ENCODE peak calls at places on chromosomes 12 and 14, in seven cellular contexts. One of them, this sample, is unnamed.

GRCh38 chr12:40105265-40105514 is 691 bp downstream of the SLC2A13 start:
- DNase-seq in H9: no peak
- DNase-seq in neural progenitor cell: no peak
- DNase-seq in HCT116: no peak
- DNase-seq in keratinocyte: no peak
- DNase-seq in fibroblast of lung: peak
- DNase-seq in SK-N-SH: peak
- DNase-seq in this sample: no peak

GRCh38 chr14:82537831-82538230 is 1004.2 kb upstream of the SEL1L start:
- DNase-seq in H9: no peak
- DNase-seq in neural progenitor cell: peak
- DNase-seq in HCT116: no peak
- DNase-seq in keratinocyte: no peak
- DNase-seq in fibroblast of lung: no peak
- DNase-seq in SK-N-SH: no peak
- DNase-seq in this sample: no peak

GRCh38 chr12:34390846-34391700 is 368.8 kb downstream of the ALG10 start:
- DNase-seq in H9: no peak
- DNase-seq in neural progenitor cell: no peak
- DNase-seq in HCT116: no peak
- DNase-seq in keratinocyte: no peak
- DNase-seq in fibroblast of lung: no peak
- DNase-seq in SK-N-SH: no peak
- DNase-seq in this sample: no peak

GRCh38 chr14:30298266-30298795 is 260.6 kb upstream of the G2E3 start:
- DNase-seq in H9: no peak
- DNase-seq in neural progenitor cell: no peak
- DNase-seq in HCT116: no peak
- DNase-seq in keratinocyte: no peak
- DNase-seq in fibroblast of lung: no peak
- DNase-seq in SK-N-SH: no peak
- DNase-seq in this sample: no peak

GRCh38 chr14:105862581-105863239 is 336.3 kb downstream of the TMEM121 start:
- DNase-seq in H9: no peak
- DNase-seq in neural progenitor cell: no peak
- DNase-seq in HCT116: no peak
- DNase-seq in keratinocyte: no peak
- DNase-seq in fibroblast of lung: no peak
- DNase-seq in SK-N-SH: no peak
- DNase-seq in this sample: no peak

GRCh38 chr14:65939184-65939583 is 526.7 kb downstream of the FUT8 start:
- DNase-seq in H9: no peak
- DNase-seq in neural progenitor cell: no peak
- DNase-seq in HCT116: no peak
- DNase-seq in keratinocyte: no peak
- DNase-seq in fibroblast of lung: no peak
- DNase-seq in SK-N-SH: no peak
- DNase-seq in this sample: no peak

GRCh38 chr14:105085766-105086165 is 20.5 kb upstream of the GPR132 start:
- DNase-seq in H9: no peak
- DNase-seq in neural progenitor cell: no peak
- DNase-seq in HCT116: no peak
- DNase-seq in keratinocyte: no peak
- DNase-seq in fibroblast of lung: no peak
- DNase-seq in SK-N-SH: peak
- DNase-seq in this sample: no peak

GRCh38 chr14:60867503-60868172 is 113.2 kb downstream of the TRMT5 start:
- DNase-seq in H9: no peak
- DNase-seq in neural progenitor cell: no peak
- DNase-seq in HCT116: no peak
- DNase-seq in keratinocyte: no peak
- DNase-seq in fibroblast of lung: no peak
- DNase-seq in SK-N-SH: no peak
- DNase-seq in this sample: peak

GRCh38 chr12:45887544-45887943 is 102.8 kb downstream of the SCAF11 start:
- DNase-seq in H9: peak
- DNase-seq in neural progenitor cell: no peak
- DNase-seq in HCT116: no peak
- DNase-seq in keratinocyte: no peak
- DNase-seq in fibroblast of lung: no peak
- DNase-seq in SK-N-SH: no peak
- DNase-seq in this sample: no peak

GRCh38 chr14:50225974-50226297 is 5.4 kb downstream of the SOS2 start:
- DNase-seq in H9: no peak
- DNase-seq in neural progenitor cell: peak
- DNase-seq in HCT116: no peak
- DNase-seq in keratinocyte: no peak
- DNase-seq in fibroblast of lung: no peak
- DNase-seq in SK-N-SH: no peak
- DNase-seq in this sample: no peak

GRCh38 chr12:27523305-27523641 is 733 bp upstream of the PPFIBP1 start:
- DNase-seq in H9: no peak
- DNase-seq in neural progenitor cell: peak
- DNase-seq in HCT116: no peak
- DNase-seq in keratinocyte: no peak
- DNase-seq in fibroblast of lung: no peak
- DNase-seq in SK-N-SH: peak
- DNase-seq in this sample: no peak

GRCh38 chr12:27525373-27525772 is 1.4 kb downstream of the PPFIBP1 start:
- DNase-seq in H9: peak
- DNase-seq in neural progenitor cell: peak
- DNase-seq in HCT116: no peak
- DNase-seq in keratinocyte: no peak
- DNase-seq in fibroblast of lung: peak
- DNase-seq in SK-N-SH: no peak
- DNase-seq in this sample: peak

GRCh38 chr12:27524489-27524835 is 456 bp downstream of the PPFIBP1 start:
- DNase-seq in H9: no peak
- DNase-seq in neural progenitor cell: no peak
- DNase-seq in HCT116: no peak
- DNase-seq in keratinocyte: no peak
- DNase-seq in fibroblast of lung: no peak
- DNase-seq in SK-N-SH: no peak
- DNase-seq in this sample: no peak

GRCh38 chr12:27523642-27524488 is at the start of gene PPFIBP1:
- DNase-seq in H9: peak
- DNase-seq in neural progenitor cell: peak
- DNase-seq in HCT116: peak
- DNase-seq in keratinocyte: peak
- DNase-seq in fibroblast of lung: peak
- DNase-seq in SK-N-SH: peak
- DNase-seq in this sample: peak

GRCh38 chr12:27524839-27525238 is 833 bp downstream of the PPFIBP1 start:
- DNase-seq in H9: no peak
- DNase-seq in neural progenitor cell: no peak
- DNase-seq in HCT116: no peak
- DNase-seq in keratinocyte: no peak
- DNase-seq in fibroblast of lung: peak
- DNase-seq in SK-N-SH: no peak
- DNase-seq in this sample: peak
- TF ChIP-seq CTCF in H9: no peak
- TF ChIP-seq CTCF in neural progenitor cell: no peak
- TF ChIP-seq CTCF in HCT116: no peak
- TF ChIP-seq CTCF in keratinocyte: no peak
- TF ChIP-seq CTCF in fibroblast of lung: no peak
- TF ChIP-seq CTCF in SK-N-SH: peak
- TF ChIP-seq CTCF in this sample: peak

GRCh38 chr12:120221576-120221900 is 20.6 kb upstream of the RPLP0 start:
- DNase-seq in H9: no peak
- DNase-seq in neural progenitor cell: no peak
- DNase-seq in HCT116: no peak
- DNase-seq in keratinocyte: no peak
- DNase-seq in fibroblast of lung: no peak
- DNase-seq in SK-N-SH: no peak
- DNase-seq in this sample: no peak

GRCh38 chr12:120224304-120225199 is 23.6 kb upstream of the RPLP0 start:
- DNase-seq in H9: no peak
- DNase-seq in neural progenitor cell: no peak
- DNase-seq in HCT116: no peak
- DNase-seq in keratinocyte: no peak
- DNase-seq in fibroblast of lung: no peak
- DNase-seq in SK-N-SH: peak
- DNase-seq in this sample: no peak

GRCh38 chr12:120220838-120221575 is 20.1 kb upstream of the RPLP0 start:
- DNase-seq in H9: no peak
- DNase-seq in neural progenitor cell: no peak
- DNase-seq in HCT116: no peak
- DNase-seq in keratinocyte: no peak
- DNase-seq in fibroblast of lung: no peak
- DNase-seq in SK-N-SH: no peak
- DNase-seq in this sample: no peak

GRCh38 chr12:120223458-120224303 is 22.8 kb upstream of the RPLP0 start:
- DNase-seq in H9: no peak
- DNase-seq in neural progenitor cell: no peak
- DNase-seq in HCT116: no peak
- DNase-seq in keratinocyte: no peak
- DNase-seq in fibroblast of lung: no peak
- DNase-seq in SK-N-SH: no peak
- DNase-seq in this sample: peak

DNA sequence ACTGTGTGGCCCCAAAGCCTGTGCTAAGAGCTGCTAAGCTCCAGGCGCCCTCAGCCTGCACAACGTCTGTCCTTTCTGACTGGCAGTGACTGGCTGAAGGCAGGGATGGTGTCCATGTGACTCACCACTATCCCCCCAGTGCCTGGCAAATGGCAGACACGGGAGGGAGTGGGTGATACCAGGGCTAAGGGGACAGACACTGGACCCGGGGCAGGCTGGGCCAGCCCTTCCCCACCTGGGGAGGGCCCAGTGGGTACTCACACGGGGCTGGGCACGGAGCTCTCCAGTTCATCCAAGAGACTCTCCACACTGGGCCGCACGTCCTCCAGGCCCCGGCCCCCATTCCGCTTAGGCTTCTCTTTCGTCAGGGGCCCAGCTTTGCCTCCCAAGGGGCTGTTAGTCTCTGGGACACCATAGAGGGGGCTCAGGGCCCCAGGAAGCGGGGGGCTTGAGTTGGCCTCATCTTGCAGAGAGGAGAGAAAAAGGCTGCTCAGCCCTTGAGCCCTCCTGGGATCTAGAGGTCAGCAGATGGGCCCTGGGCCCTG is 21.4 kb upstream of the RPLP0 start:
- DNase-seq in H9: no peak
- DNase-seq in neural progenitor cell: no peak
- DNase-seq in HCT116: no peak
- DNase-seq in keratinocyte: no peak
- DNase-seq in fibroblast of lung: no peak
- DNase-seq in SK-N-SH: peak
- DNase-seq in this sample: no peak
- H3K9ac ChIP-seq in H9: no peak
- H3K9ac ChIP-seq in neural progenitor cell: no peak
- H3K9ac ChIP-seq in HCT116: no peak
- H3K9ac ChIP-seq in keratinocyte: no peak
- H3K9ac ChIP-seq in fibroblast of lung: no peak
- H3K9ac ChIP-seq in SK-N-SH: no peak
- H3K9ac ChIP-seq in this sample: no peak

GRCh38 chr14:94597788-94598187 is 14.4 kb upstream of the SERPINA3 start:
- DNase-seq in H9: no peak
- DNase-seq in neural progenitor cell: no peak
- DNase-seq in HCT116: no peak
- DNase-seq in keratinocyte: no peak
- DNase-seq in fibroblast of lung: no peak
- DNase-seq in SK-N-SH: no peak
- DNase-seq in this sample: no peak

GRCh38 chr14:94600148-94600545 is 12.0 kb upstream of the SERPINA3 start:
- DNase-seq in H9: no peak
- DNase-seq in neural progenitor cell: no peak
- DNase-seq in HCT116: no peak
- DNase-seq in keratinocyte: no peak
- DNase-seq in fibroblast of lung: no peak
- DNase-seq in SK-N-SH: no peak
- DNase-seq in this sample: no peak

GRCh38 chr14:94599656-94600004 is 12.6 kb upstream of the SERPINA3 start:
- DNase-seq in H9: no peak
- DNase-seq in neural progenitor cell: no peak
- DNase-seq in HCT116: no peak
- DNase-seq in keratinocyte: no peak
- DNase-seq in fibroblast of lung: no peak
- DNase-seq in SK-N-SH: no peak
- DNase-seq in this sample: no peak

GRCh38 chr14:94598506-94598815 is 13.7 kb upstream of the SERPINA3 start:
- DNase-seq in H9: no peak
- DNase-seq in neural progenitor cell: no peak
- DNase-seq in HCT116: no peak
- DNase-seq in keratinocyte: no peak
- DNase-seq in fibroblast of lung: no peak
- DNase-seq in SK-N-SH: no peak
- DNase-seq in this sample: no peak

GRCh38 chr14:94598816-94599655 is 13.2 kb upstream of the SERPINA3 start:
- DNase-seq in H9: peak
- DNase-seq in neural progenitor cell: peak
- DNase-seq in HCT116: peak
- DNase-seq in keratinocyte: peak
- DNase-seq in fibroblast of lung: peak
- DNase-seq in SK-N-SH: no peak
- DNase-seq in this sample: peak
- TF ChIP-seq CTCF in H9: peak
- TF ChIP-seq CTCF in neural progenitor cell: no peak
- TF ChIP-seq CTCF in HCT116: peak
- TF ChIP-seq CTCF in keratinocyte: peak
- TF ChIP-seq CTCF in fibroblast of lung: no peak
- TF ChIP-seq CTCF in SK-N-SH: peak
- TF ChIP-seq CTCF in this sample: no peak

GRCh38 chr12:117067638-117068037 is 31.6 kb downstream of the TESC start:
- DNase-seq in H9: no peak
- DNase-seq in neural progenitor cell: no peak
- DNase-seq in HCT116: no peak
- DNase-seq in keratinocyte: no peak
- DNase-seq in fibroblast of lung: no peak
- DNase-seq in SK-N-SH: no peak
- DNase-seq in this sample: no peak

GRCh38 chr12:117069126-117069788 is 30.0 kb downstream of the TESC start:
- DNase-seq in H9: no peak
- DNase-seq in neural progenitor cell: no peak
- DNase-seq in HCT116: no peak
- DNase-seq in keratinocyte: no peak
- DNase-seq in fibroblast of lung: no peak
- DNase-seq in SK-N-SH: no peak
- DNase-seq in this sample: no peak

GRCh38 chr12:117064596-117064995 is 34.6 kb downstream of the TESC start:
- DNase-seq in H9: no peak
- DNase-seq in neural progenitor cell: no peak
- DNase-seq in HCT116: no peak
- DNase-seq in keratinocyte: no peak
- DNase-seq in fibroblast of lung: no peak
- DNase-seq in SK-N-SH: no peak
- DNase-seq in this sample: no peak

GRCh38 chr12:117068492-117068891 is 30.7 kb downstream of the TESC start:
- DNase-seq in H9: no peak
- DNase-seq in neural progenitor cell: no peak
- DNase-seq in HCT116: no peak
- DNase-seq in keratinocyte: no peak
- DNase-seq in fibroblast of lung: no peak
- DNase-seq in SK-N-SH: no peak
- DNase-seq in this sample: no peak

DNA sequence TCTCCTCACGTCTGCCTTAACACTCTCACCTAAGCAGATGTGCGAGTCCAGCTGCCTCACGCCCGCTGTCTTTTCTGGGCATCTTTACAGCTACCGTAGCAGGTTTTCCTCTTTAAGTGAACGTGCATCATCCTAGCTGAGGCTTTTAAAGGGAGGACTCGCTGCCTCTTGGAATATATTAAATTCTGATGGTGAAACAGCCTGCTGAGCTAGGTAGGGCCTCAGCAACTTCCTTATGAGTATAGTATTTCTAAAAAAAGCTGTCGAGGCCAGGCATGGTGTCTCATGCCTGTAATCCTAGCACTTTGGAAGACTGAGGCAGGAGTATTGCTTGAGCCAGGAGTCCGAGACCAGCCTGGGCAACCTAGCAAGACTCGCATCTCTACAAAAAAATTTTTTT is 32.2 kb downstream of the TESC start:
- DNase-seq in H9: no peak
- DNase-seq in neural progenitor cell: no peak
- DNase-seq in HCT116: no peak
- DNase-seq in keratinocyte: no peak
- DNase-seq in fibroblast of lung: no peak
- DNase-seq in SK-N-SH: no peak
- DNase-seq in this sample: no peak
- H3K9ac ChIP-seq in H9: no peak
- H3K9ac ChIP-seq in neural progenitor cell: no peak
- H3K9ac ChIP-seq in HCT116: no peak
- H3K9ac ChIP-seq in keratinocyte: no peak
- H3K9ac ChIP-seq in fibroblast of lung: no peak
- H3K9ac ChIP-seq in SK-N-SH: no peak
- H3K9ac ChIP-seq in this sample: no peak

This sample was measured in IMR-90.